ENCODE peak calls at places on chromosome 18, in eight cellular contexts. F is HL-60, B is epithelial cell of esophagus, S is AG09309, G is transverse colon, O is mesothelial cell of epicardium, C is AG04450, P is astrocyte of the cerebellum. A is an unnamed sample.

GRCh38 chr18:73940721-73941120 is 206.9 kb downstream of the FBXO15 start:
- DNase-seq in F (no peak), B (no peak), S (no peak), G (no peak), O (no peak), C (no peak), P (no peak), A (no peak)

GRCh38 chr18:62802523-62802922 is 87.2 kb downstream of the PHLPP1 start:
- DNase-seq in F (no peak), B (peak), S (no peak), G (no peak), O (no peak), C (no peak), P (no peak), A (peak)

GRCh38 chr18:74252032-74252380 is 39.8 kb downstream of the CYB5A start:
- DNase-seq in F (no peak), B (peak), S (no peak), G (no peak), O (no peak), C (no peak), P (no peak), A (peak)

GRCh38 chr18:48855422-48856377 is 95.1 kb downstream of the SMAD7 start:
- DNase-seq in F (no peak), B (no peak), S (no peak), G (no peak), O (no peak), C (no peak), P (no peak), A (no peak)

GRCh38 chr18:59303656-59304055 is 14.8 kb downstream of the CPLX4 start:
- DNase-seq in F (no peak), B (no peak), S (no peak), G (no peak), O (no peak), C (no peak), P (no peak), A (no peak)

GRCh38 chr18:52222211-52222610 is 117.8 kb upstream of the DCC start:
- DNase-seq in F (no peak), B (no peak), S (no peak), G (no peak), O (no peak), C (no peak), P (no peak), A (no peak)

GRCh38 chr18:55100817-55101457 is 141.7 kb upstream of the CCDC68 start:
- DNase-seq in F (no peak), B (peak), S (no peak), G (no peak), O (no peak), C (no peak), P (no peak), A (no peak)

GRCh38 chr18:58513615-58514014 is 115.3 kb downstream of the ALPK2 start:
- DNase-seq in F (no peak), B (no peak), S (no peak), G (no peak), O (no peak), C (no peak), P (no peak), A (no peak)

GRCh38 chr18:13486686-13487085 is 239.7 kb downstream of the FAM210A start:
- DNase-seq in F (no peak), B (no peak), S (no peak), G (no peak), O (no peak), C (no peak), P (no peak), A (no peak)

GRCh38 chr18:63365909-63366269 is 1.1 kb downstream of the KDSR start:
- DNase-seq in F (no peak), B (no peak), S (no peak), G (peak), O (no peak), C (no peak), P (no peak), A (peak)

GRCh38 chr18:45221363-45221762 is 393.9 kb upstream of the SLC14A2 start:
- DNase-seq in F (no peak), B (peak), S (peak), G (no peak), O (no peak), C (no peak), P (no peak), A (no peak)

GRCh38 chr18:53789376-53790247 is 434.9 kb downstream of the MBD2 start:
- DNase-seq in F (no peak), B (no peak), S (no peak), G (no peak), O (no peak), C (no peak), P (no peak), A (no peak)

GRCh38 chr18:72140007-72140406 is 404.1 kb downstream of the CBLN2 start:
- DNase-seq in F (no peak), B (no peak), S (no peak), G (no peak), O (no peak), C (no peak), P (no peak), A (no peak)

GRCh38 chr18:68177807-68178702 is 536.9 kb downstream of the TMX3 start:
- DNase-seq in F (no peak), B (peak), S (peak), G (no peak), O (no peak), C (peak), P (peak), A (no peak)

GRCh38 chr18:51168031-51168742 is 29.3 kb downstream of the MEX3C start:
- DNase-seq in F (no peak), B (no peak), S (no peak), G (no peak), O (no peak), C (no peak), P (no peak), A (no peak)
- TF ChIP-seq CTCF in F (no peak), B (no peak), S (no peak), G (no peak), O (no peak), C (no peak), P (no peak), A (no peak)

DNA sequence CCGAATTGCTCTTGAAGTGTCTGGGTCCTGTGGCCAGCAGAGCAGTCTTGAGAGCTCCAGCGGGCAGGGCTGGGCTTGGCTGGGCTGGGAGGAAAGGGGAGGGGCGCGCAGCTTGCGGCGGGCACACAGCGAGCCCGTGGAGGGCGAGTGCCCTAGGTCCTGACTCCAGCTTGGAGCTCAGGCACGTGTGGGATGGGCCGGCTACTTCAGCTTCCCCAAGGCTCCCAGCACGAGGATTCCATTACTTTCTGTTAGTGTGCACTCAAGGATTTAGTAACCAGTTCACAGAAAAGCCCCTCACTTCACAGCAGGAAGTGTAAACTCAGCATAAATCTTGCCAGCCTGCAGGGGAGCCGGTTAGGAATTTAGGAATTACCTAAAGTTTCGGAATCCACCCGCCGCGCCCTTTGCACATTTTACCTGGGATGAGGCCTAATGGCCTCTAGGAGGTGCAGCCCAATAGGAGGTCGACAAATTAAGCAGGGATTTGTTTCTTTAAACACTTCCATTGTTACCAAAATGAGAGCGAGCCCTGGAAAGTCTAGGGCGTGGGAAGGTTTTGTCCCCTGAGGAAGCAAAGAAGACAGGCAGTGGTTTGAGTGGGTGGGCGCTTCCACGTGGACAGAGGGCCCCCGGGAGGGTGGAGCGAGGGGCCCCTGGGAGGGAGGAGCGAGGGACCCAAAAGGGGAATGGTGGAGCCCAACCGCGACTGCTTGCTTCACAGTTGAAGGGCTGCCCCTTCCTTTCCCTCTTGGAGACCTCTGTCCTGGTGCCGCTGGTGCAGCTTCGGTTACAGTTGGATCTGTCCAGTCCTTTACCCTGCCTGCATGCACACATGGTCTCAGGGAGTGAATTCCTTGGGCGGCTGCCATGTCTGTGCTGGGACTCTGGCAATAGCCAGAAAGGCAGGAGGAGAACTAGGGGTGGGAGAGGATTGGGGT is 93.3 kb downstream of the CTAGE1 start:
- DNase-seq in F (peak), B (peak), S (no peak), G (peak), O (peak), C (no peak), P (no peak), A (peak)
- TF ChIP-seq CTCF in F (no peak), B (peak), S (no peak), G (no peak), O (no peak), C (peak), P (peak), A (no peak)

DNA sequence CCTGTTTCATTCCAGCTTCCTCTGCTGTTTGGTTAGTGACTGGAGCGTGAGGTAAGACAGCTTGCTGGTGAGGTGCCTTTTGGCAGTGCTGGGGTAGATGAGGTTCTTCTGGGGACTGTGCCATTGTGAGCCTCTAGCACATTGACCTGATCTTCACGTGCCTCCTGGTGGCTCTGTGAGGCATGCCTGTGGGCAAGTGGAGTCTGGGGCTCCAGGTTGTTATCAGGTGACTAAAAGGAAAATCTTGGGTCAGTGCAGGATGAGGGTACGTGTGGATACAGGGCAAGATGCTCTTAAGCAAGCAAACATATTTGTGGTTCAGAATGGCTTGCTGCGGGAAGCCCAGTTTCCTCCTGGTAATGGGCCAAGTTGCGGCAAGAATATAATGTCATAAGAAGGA is 75.4 kb downstream of the FHOD3 start:
- DNase-seq in F (peak), B (peak), S (peak), G (no peak), O (no peak), C (peak), P (peak), A (no peak)
- TF ChIP-seq CTCF in F (no peak), B (peak), S (peak), G (no peak), O (no peak), C (peak), P (peak), A (no peak)

GRCh38 chr18:24506175-24506574 is 45.7 kb downstream of the HRH4 start:
- DNase-seq in F (no peak), B (no peak), S (no peak), G (no peak), O (no peak), C (no peak), P (no peak), A (no peak)

GRCh38 chr18:24504401-24504800 is 44.0 kb downstream of the HRH4 start:
- DNase-seq in F (peak), B (peak), S (no peak), G (no peak), O (no peak), C (no peak), P (no peak), A (no peak)

GRCh38 chr18:24502621-24503020 is 42.2 kb downstream of the HRH4 start:
- DNase-seq in F (no peak), B (peak), S (no peak), G (no peak), O (no peak), C (no peak), P (no peak), A (no peak)

GRCh38 chr18:24500766-24501165 is 40.3 kb downstream of the HRH4 start:
- DNase-seq in F (no peak), B (no peak), S (no peak), G (no peak), O (no peak), C (no peak), P (no peak), A (no peak)

GRCh38 chr18:24503182-24503581 is 42.7 kb downstream of the HRH4 start:
- DNase-seq in F (no peak), B (no peak), S (no peak), G (no peak), O (no peak), C (no peak), P (no peak), A (no peak)
- TF ChIP-seq CTCF in F (no peak), B (no peak), S (no peak), G (no peak), O (no peak), C (no peak), P (no peak), A (no peak)

GRCh38 chr18:76688724-76689472 is 133.5 kb upstream of the ZNF236 start:
- DNase-seq in F (no peak), B (no peak), S (no peak), G (no peak), O (no peak), C (no peak), P (no peak), A (no peak)

GRCh38 chr18:76687271-76688006 is 134.9 kb upstream of the ZNF236 start:
- DNase-seq in F (no peak), B (peak), S (no peak), G (no peak), O (no peak), C (no peak), P (peak), A (peak)

GRCh38 chr18:76685402-76685801 is 137.0 kb upstream of the ZNF236 start:
- DNase-seq in F (no peak), B (no peak), S (no peak), G (no peak), O (no peak), C (no peak), P (no peak), A (no peak)

GRCh38 chr18:76685860-76686259 is 136.5 kb upstream of the ZNF236 start:
- DNase-seq in F (no peak), B (no peak), S (no peak), G (no peak), O (no peak), C (no peak), P (no peak), A (no peak)

GRCh38 chr18:76686737-76687231 is 135.6 kb upstream of the ZNF236 start:
- DNase-seq in F (peak), B (peak), S (no peak), G (peak), O (no peak), C (peak), P (peak), A (peak)
- TF ChIP-seq CTCF in F (peak), B (peak), S (peak), G (peak), O (peak), C (peak), P (peak), A (peak)

GRCh38 chr18:50055474-50055873 is 139.5 kb downstream of the MYO5B start:
- DNase-seq in F (no peak), B (no peak), S (no peak), G (no peak), O (no peak), C (no peak), P (no peak), A (no peak)

GRCh38 chr18:50060822-50061221 is 134.1 kb downstream of the MYO5B start:
- DNase-seq in F (no peak), B (no peak), S (no peak), G (no peak), O (no peak), C (no peak), P (no peak), A (no peak)

GRCh38 chr18:50056185-50056584 is 138.8 kb downstream of the MYO5B start:
- DNase-seq in F (no peak), B (no peak), S (no peak), G (no peak), O (no peak), C (no peak), P (no peak), A (no peak)

GRCh38 chr18:50058731-50059130 is 136.2 kb downstream of the MYO5B start:
- DNase-seq in F (no peak), B (no peak), S (no peak), G (peak), O (no peak), C (no peak), P (no peak), A (no peak)

GRCh38 chr18:50057009-50057408 is 137.9 kb downstream of the MYO5B start:
- DNase-seq in F (no peak), B (no peak), S (no peak), G (no peak), O (no peak), C (no peak), P (no peak), A (no peak)
- TF ChIP-seq CTCF in F (no peak), B (no peak), S (no peak), G (no peak), O (no peak), C (no peak), P (no peak), A (no peak)

GRCh38 chr18:39732918-39733317 is 2167.3 kb upstream of the CELF4 start:
- DNase-seq in F (no peak), B (peak), S (no peak), G (no peak), O (no peak), C (no peak), P (no peak), A (no peak)
- TF ChIP-seq CTCF in F (no peak), B (peak), S (no peak), G (no peak), O (peak), C (peak), P (peak), A (no peak)

A was measured in activated CD8-positive, alpha-beta T cell treated with anti-CD3 and anti-CD28 coated beads for 36 hours.